ENCODE peak calls at places on chromosomes 13 and 19, in four cellular contexts. M is mesothelial cell of epicardium, U is left ventricle myocardium inferior, Q is suprapubic skin. K is an unnamed sample.

GRCh38 chr13:39336207-39336606 is 266.8 kb downstream of the LHFPL6 start:
- DNase-seq in U (no peak), M (no peak), Q (no peak), K (no peak)

GRCh38 chr13:51998723-51999471 is 12.4 kb downstream of the ATP7B start:
- DNase-seq in U (no peak), M (no peak), Q (no peak), K (no peak)

GRCh38 chr13:75610466-75610865 is 25.7 kb upstream of the LMO7 start:
- DNase-seq in Q (no peak), U (no peak), M (no peak), K (no peak)

GRCh38 chr19:32041681-32042292 is 303.6 kb upstream of the ZNF507 start:
- DNase-seq in Q (no peak), U (peak), M (peak), K (no peak)

GRCh38 chr19:39217094-39217493 is 13.0 kb upstream of the SYCN start:
- DNase-seq in M (no peak), U (no peak), Q (no peak), K (no peak)

GRCh38 chr13:45242070-45242469 is 41.2 kb upstream of the KCTD4 start:
- DNase-seq in M (no peak), U (no peak), Q (no peak), K (no peak)

GRCh38 chr13:106597190-106597589 is 29.3 kb upstream of the ARGLU1 start:
- DNase-seq in Q (no peak), M (no peak), U (peak), K (no peak)

GRCh38 chr13:62327367-62327766 is 911.7 kb upstream of the PCDH20 start:
- DNase-seq in Q (no peak), U (no peak), M (no peak), K (no peak)

GRCh38 chr19:34244611-34245299 is 9.6 kb upstream of the GARRE1 start:
- DNase-seq in Q (peak), M (no peak), U (no peak), K (no peak)

GRCh38 chr19:46384396-46384795 is 29.0 kb downstream of the CCDC8 start:
- DNase-seq in U (peak), Q (peak), M (no peak), K (peak)

GRCh38 chr13:44049546-44049945 is 169.8 kb downstream of the LACC1 start:
- DNase-seq in Q (no peak), U (no peak), M (no peak), K (no peak)

GRCh38 chr13:83940742-83941141 is 58.5 kb upstream of the SLITRK1 start:
- DNase-seq in U (no peak), Q (no peak), M (no peak), K (no peak)

GRCh38 chr19:8696993-8697392 is 1.6 kb downstream of the ACTL9 start:
- DNase-seq in Q (no peak), M (no peak), U (no peak), K (no peak)

GRCh38 chr13:45328661-45329105 is 12.3 kb downstream of the TPT1 start:
- DNase-seq in U (no peak), Q (no peak), M (no peak), K (no peak)

GRCh38 chr19:29561601-29562000 is 35.8 kb downstream of the VSTM2B start:
- DNase-seq in Q (no peak), M (no peak), U (no peak), K (no peak)

GRCh38 chr13:50531917-50532899 is 311.3 kb downstream of the DLEU7 start:
- DNase-seq in Q (no peak), U (no peak), M (no peak), K (no peak)

GRCh38 chr13:27920677-27921420 is 1.0 kb downstream of the PDX1 start:
- DNase-seq in M (peak), U (no peak), Q (no peak), K (no peak)

GRCh38 chr19:11849264-11849615 is 714 bp downstream of the ZNF439 start:
- DNase-seq in Q (no peak), U (no peak), M (no peak), K (no peak)

GRCh38 chr19:16051254-16052025 is 24.9 kb upstream of the TPM4 start:
- DNase-seq in U (no peak), M (no peak), Q (no peak), K (no peak)

GRCh38 chr19:40465781-40466218 is 255 bp upstream of the BLVRB start:
- DNase-seq in Q (peak), U (peak), M (peak), K (peak)

GRCh38 chr19:12871681-12872080 is 9.6 kb downstream of the DNASE2 start:
- DNase-seq in Q (no peak), U (no peak), M (no peak), K (no peak)

GRCh38 chr13:102346769-102347168 is 55.1 kb downstream of the FGF14 start:
- DNase-seq in U (no peak), M (no peak), Q (no peak), K (no peak)

GRCh38 chr13:102351486-102351885 is 50.4 kb downstream of the FGF14 start:
- DNase-seq in U (no peak), Q (no peak), M (no peak), K (no peak)

GRCh38 chr13:102344410-102344809 is 57.4 kb downstream of the FGF14 start:
- DNase-seq in M (no peak), Q (no peak), U (no peak), K (no peak)

GRCh38 chr13:102347490-102347889 is 54.4 kb downstream of the FGF14 start:
- DNase-seq in M (no peak), Q (no peak), U (no peak), K (no peak)
- TF ChIP-seq CTCF in M (no peak), Q (no peak), U (no peak), K (no peak)

DNA sequence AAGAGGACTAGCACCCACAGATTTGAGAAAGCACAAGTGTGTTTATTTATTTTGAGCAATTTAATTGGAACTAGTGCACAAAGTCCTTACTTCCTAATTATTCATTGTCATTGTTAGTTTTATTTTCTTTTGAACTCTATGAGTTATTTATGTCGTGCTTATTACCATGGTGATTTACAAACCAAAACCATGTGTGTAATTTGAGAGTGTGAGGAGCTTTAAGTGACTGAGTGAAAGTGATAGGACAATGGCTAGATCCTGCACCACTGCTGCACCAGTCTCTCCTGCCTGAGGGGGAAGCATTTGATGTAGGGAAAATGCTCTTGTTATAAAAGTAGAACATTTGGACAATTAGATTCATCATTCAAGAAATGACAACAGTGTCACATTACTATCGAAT is 172.3 kb upstream of the KLF12 start:
- DNase-seq in U (no peak), Q (no peak), M (no peak), K (no peak)
- TF ChIP-seq CTCF in U (no peak), Q (no peak), M (no peak), K (peak)

GRCh38 chr13:49435992-49436391 is 7.9 kb downstream of the CAB39L start:
- DNase-seq in M (no peak), Q (no peak), U (no peak), K (no peak)

GRCh38 chr13:49441312-49441711 is 2.6 kb downstream of the CAB39L start:
- DNase-seq in Q (no peak), U (no peak), M (no peak), K (no peak)

GRCh38 chr13:49437705-49438104 is 6.2 kb downstream of the CAB39L start:
- DNase-seq in M (no peak), Q (no peak), U (no peak), K (no peak)

GRCh38 chr13:49439609-49440008 is 4.3 kb downstream of the CAB39L start:
- DNase-seq in Q (no peak), M (no peak), U (no peak), K (no peak)

DNA sequence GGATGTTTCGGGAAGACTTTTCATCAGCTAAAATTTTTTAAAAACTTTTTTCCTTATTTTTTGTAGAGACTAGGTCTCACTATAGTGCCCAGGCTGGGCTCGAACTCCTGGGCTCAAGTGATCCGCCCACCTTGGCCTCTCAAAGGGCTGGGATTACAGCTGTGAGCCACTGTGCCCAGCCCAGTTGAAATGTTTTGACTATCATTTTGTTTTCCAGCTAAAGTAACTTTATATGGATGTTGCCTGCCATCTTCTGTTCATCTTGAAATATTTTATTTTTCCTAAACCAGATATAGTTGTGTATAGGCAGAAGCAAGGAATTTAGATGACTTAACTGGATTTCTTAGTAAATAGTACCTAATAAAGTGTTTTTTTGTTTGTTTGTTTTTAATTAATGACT is 7.0 kb downstream of the CAB39L start:
- DNase-seq in Q (no peak), M (no peak), U (peak), K (no peak)
- TF ChIP-seq CTCF in Q (no peak), M (no peak), U (peak), K (peak)

DNA sequence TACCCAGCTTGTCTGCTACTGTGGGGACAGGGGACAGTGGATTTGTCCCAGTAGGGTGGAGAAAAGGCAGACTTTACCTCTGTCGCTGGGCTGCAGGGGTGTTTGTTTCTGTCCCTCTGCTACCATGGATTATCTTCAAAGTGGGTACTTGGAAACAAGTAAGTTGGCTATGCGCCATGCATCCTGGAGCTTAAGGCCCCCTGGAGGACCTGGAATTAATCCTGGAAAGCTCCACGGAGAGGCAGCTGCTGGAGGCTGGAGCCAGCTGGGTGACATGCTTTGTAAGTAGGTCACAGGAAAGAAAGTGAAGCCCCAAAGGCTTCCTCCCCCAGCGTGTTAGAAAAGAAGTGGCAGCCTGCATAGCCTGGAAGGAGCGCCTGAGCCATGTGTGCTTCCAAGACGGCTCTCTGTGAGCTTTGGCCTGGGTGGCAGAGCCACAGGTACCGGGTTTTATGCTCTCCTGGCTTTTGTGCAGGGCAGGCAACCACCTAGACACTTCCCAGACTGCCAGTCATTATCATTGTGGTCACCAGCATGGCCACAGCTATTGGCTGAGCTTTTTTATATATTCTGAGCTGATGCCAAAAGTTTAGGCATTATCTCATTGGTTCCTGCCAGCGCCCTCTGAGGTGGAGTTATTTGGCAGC is 9.5 kb downstream of the B3GLCT start:
- DNase-seq in M (no peak), Q (no peak), U (peak), K (no peak)
- TF ChIP-seq CTCF in M (no peak), Q (no peak), U (peak), K (no peak)

GRCh38 chr13:94968040-94968756 is 255.9 kb upstream of the SOX21 start:
- DNase-seq in Q (no peak), M (peak), U (no peak), K (no peak)
- TF ChIP-seq CTCF in Q (no peak), M (no peak), U (no peak), K (no peak)